ENCODE peak calls at places on chromosomes 11 and 22, in nine cellular contexts. V is AG10803; C is CD8-positive, alpha-beta T cell; U is BE2C; A is nephron progenitor cell; I is cardiac fibroblast; Z is MM.1S; D is K562; N is epithelial cell of proximal tubule. W is an unnamed sample.
A peak's percentile ranks its signal among the peaks of the same experiment; 100 is the strongest.

GRCh38 chr11:9789919-9790318 is 126.0 kb downstream of the SWAP70 start:
- DNase-seq in U (no peak), I (no peak), V (no peak), D (peak; percentile 86), A (no peak), C (no peak), N (no peak), Z (no peak), W (no peak)

GRCh38 chr11:7020183-7020917 is at the start of the genes NLRP14 and ZNF214:
- DNase-seq in I (peak; percentile 94), U (peak; percentile 60), D (peak; percentile 66), Z (peak; percentile 26), A (peak; percentile 91), C (no peak), V (peak; percentile 92), N (peak; percentile 52), W (peak; percentile 81)

GRCh38 chr11:79708319-79708928 is 267.6 kb upstream of the TENM4 start:
- DNase-seq in D (peak; percentile 3), A (peak; percentile 33), V (peak; percentile 26), Z (peak; percentile 61), C (no peak), U (peak; percentile 36), N (peak; percentile 26), I (peak; percentile 32), W (peak; percentile 34)

GRCh38 chr11:61666684-61667297 is 13.4 kb upstream of the DAGLA start:
- DNase-seq in U (no peak), A (no peak), V (no peak), N (no peak), D (no peak), C (no peak), I (no peak), Z (no peak), W (no peak)

GRCh38 chr11:77039491-77040400 is 5.5 kb downstream of the B3GNT6 start:
- DNase-seq in I (peak; percentile 56), V (peak; percentile 32), N (no peak), U (peak; percentile 64), D (no peak), C (no peak), A (peak; percentile 67), Z (no peak), W (peak; percentile 66)

GRCh38 chr22:29635734-29636357 is 32.4 kb downstream of the NF2 start:
- DNase-seq in A (peak; percentile 12), N (no peak), U (peak; percentile 14), C (no peak), Z (peak; percentile 40), I (peak; percentile 74), D (peak; percentile 41), V (peak; percentile 76), W (peak; percentile 41)

GRCh38 chr11:11207428-11207827 is 145.6 kb downstream of the CSNK2A3 start:
- DNase-seq in Z (no peak), D (no peak), I (no peak), U (no peak), N (no peak), V (no peak), A (no peak), C (no peak), W (no peak)

GRCh38 chr22:45268167-45268957 is 16.4 kb upstream of the UPK3A start:
- DNase-seq in Z (no peak), V (no peak), N (no peak), D (no peak), U (peak; percentile 73), A (peak; percentile 86), I (no peak), C (peak; percentile 18), W (no peak)

GRCh38 chr22:26894766-26895485 is 237.5 kb downstream of the MIAT start:
- DNase-seq in U (no peak), N (peak; percentile 74), Z (no peak), V (peak; percentile 93), A (no peak), I (peak; percentile 87), D (no peak), C (no peak), W (no peak)

GRCh38 chr11:72446929-72447753 is 12.8 kb upstream of the CLPB start:
- DNase-seq in C (no peak), U (no peak), V (peak; percentile 76), D (peak; percentile 64), I (peak; percentile 78), N (no peak), Z (peak; percentile 70), A (no peak), W (peak; percentile 67)

GRCh38 chr11:102451693-102452460 is 688 bp downstream of the TMEM123 start:
- DNase-seq in I (peak; percentile 55), Z (peak; percentile 89), D (peak; percentile 81), C (peak; percentile 78), V (peak; percentile 38), U (peak; percentile 71), A (peak; percentile 70), N (peak; percentile 64), W (peak; percentile 76)

GRCh38 chr11:19441752-19442553 is 201.2 kb upstream of the E2F8 start:
- DNase-seq in A (no peak), U (peak; percentile 66), C (no peak), N (peak; percentile 79), Z (peak; percentile 75), I (peak; percentile 97), V (peak; percentile 75), D (peak; percentile 91), W (peak; percentile 78)

GRCh38 chr22:40383905-40384304 is 13.5 kb downstream of the SGSM3 start:
- DNase-seq in Z (no peak), C (no peak), D (peak; percentile 76), N (no peak), V (peak; percentile 78), U (no peak), I (peak; percentile 91), A (no peak), W (no peak)

GRCh38 chr11:64225608-64226506 is at the start of the genes NUDT22 and TRPT1:
- DNase-seq in N (no peak), U (peak; percentile 87), Z (peak; percentile 90), D (peak; percentile 94), C (peak; percentile 96), A (peak; percentile 96), V (peak; percentile 65), I (peak; percentile 74), W (peak; percentile 96)

GRCh38 chr11:12222099-12222751 is 111.8 kb downstream of the MICAL2 start:
- DNase-seq in C (no peak), I (no peak), A (no peak), U (no peak), N (no peak), D (no peak), Z (no peak), V (peak; percentile 52), W (no peak)

GRCh38 chr11:122814401-122814800 is 23.9 kb upstream of the CRTAM start:
- DNase-seq in U (no peak), N (no peak), V (no peak), A (no peak), C (no peak), D (peak; percentile 2), Z (no peak), I (no peak), W (no peak)

GRCh38 chr11:60771879-60772525 is 13.1 kb upstream of the MS4A10 start:
- DNase-seq in C (no peak), D (no peak), A (no peak), U (no peak), Z (no peak), I (peak; percentile 45), V (no peak), N (no peak), W (no peak)

GRCh38 chr11:638616-639323 is 1.7 kb downstream of the DRD4 start:
- DNase-seq in Z (no peak), I (peak; percentile 42), N (no peak), A (peak; percentile 47), V (no peak), D (no peak), U (no peak), C (no peak), W (no peak)

GRCh38 chr11:46761807-46762206 is 42.8 kb downstream of the F2 start:
- DNase-seq in C (no peak), Z (no peak), D (no peak), I (no peak), U (no peak), A (no peak), V (no peak), N (no peak), W (no peak)
- TF ChIP-seq CTCF in C (no peak), Z (no peak), D (no peak), I (no peak), U (no peak), A (no peak), V (no peak), N (no peak), W (no peak)

GRCh38 chr22:46389081-46389480 is 53.6 kb downstream of the TRMU start:
- DNase-seq in V (no peak), N (no peak), D (no peak), U (no peak), A (no peak), C (no peak), I (no peak), Z (no peak), W (no peak)

GRCh38 chr22:46387748-46388147 is 52.2 kb downstream of the TRMU start:
- DNase-seq in I (no peak), A (no peak), C (no peak), Z (no peak), V (no peak), N (no peak), U (no peak), D (no peak), W (no peak)

GRCh38 chr22:46388647-46389046 is 53.1 kb downstream of the TRMU start:
- DNase-seq in U (no peak), D (no peak), V (no peak), N (no peak), C (no peak), A (no peak), I (no peak), Z (no peak), W (no peak)

GRCh38 chr22:46382524-46382923 is 47.0 kb downstream of the TRMU start:
- DNase-seq in N (no peak), Z (no peak), U (no peak), V (no peak), I (no peak), D (no peak), A (no peak), C (no peak), W (no peak)

DNA sequence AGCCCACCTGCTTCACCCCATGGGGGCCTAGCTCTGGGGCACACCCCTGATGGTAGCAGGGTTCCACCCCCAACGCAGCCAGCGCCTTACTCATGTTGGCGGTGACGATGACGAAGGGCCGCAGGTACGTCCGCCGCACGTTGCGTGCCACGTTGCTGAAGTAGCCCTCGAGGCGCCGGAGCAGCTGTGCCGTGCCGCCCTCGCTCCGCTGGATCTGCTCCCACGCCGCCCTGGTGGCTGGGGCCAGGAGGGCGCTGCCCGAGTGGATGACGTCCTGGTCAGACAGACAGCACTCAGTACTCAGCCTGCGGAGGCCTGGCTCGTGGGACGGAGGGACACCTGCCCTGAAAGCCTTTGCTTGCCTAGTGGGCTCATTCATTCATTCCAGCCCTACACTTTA is 50.8 kb downstream of the TRMU start:
- DNase-seq in N (no peak), U (no peak), C (no peak), Z (no peak), D (no peak), V (no peak), I (no peak), A (no peak), W (no peak)
- TF ChIP-seq CTCF in N (peak; percentile 27), U (peak; percentile 21), C (no peak), Z (no peak), D (no peak), V (no peak), I (no peak), A (no peak), W (no peak)

GRCh38 chr11:16767137-16767536 is 28.7 kb downstream of the C11orf58 start:
- DNase-seq in C (no peak), Z (no peak), U (no peak), I (no peak), V (no peak), A (no peak), D (no peak), N (no peak), W (no peak)
- TF ChIP-seq CTCF in C (no peak), Z (no peak), U (no peak), I (no peak), V (no peak), A (no peak), D (no peak), N (no peak), W (no peak)

GRCh38 chr22:43481528-43482309 is 69.9 kb downstream of the MPPED1 start:
- DNase-seq in A (no peak), I (no peak), V (no peak), C (no peak), Z (no peak), U (peak; percentile 51), N (no peak), D (peak; percentile 4), W (no peak)
- TF ChIP-seq CTCF in A (no peak), I (no peak), V (no peak), C (no peak), Z (no peak), U (peak; percentile 72), N (peak; percentile 24), D (peak; percentile 16), W (peak; percentile 6)